ENCODE peak calls at places on chromosomes 6 and 20, in seven cellular contexts. F is activated T-helper 9 cell treated with anti-CD3 and anti-CD28 coated beads, Interleukin-2, amount 50 U/mL, for 16 hours; E is naive B cell; L is fibroblast of the conjunctiva; T is COR-L47; R is HTR-8/SVneo; C is brain microvascular endothelial cell. G is an unnamed sample.

GRCh38 chr6:27668442-27669275 is 195.8 kb upstream of the ZNF184 start:
- DNase-seq in L (peak; percentile 46), C (no peak), F (no peak), R (no peak), T (no peak), E (no peak), G (peak; percentile 69)

GRCh38 chr6:36813526-36813925 is 25.7 kb downstream of the CPNE5 start:
- DNase-seq in R (no peak), C (no peak), E (no peak), L (no peak), T (no peak), F (no peak), G (no peak)

GRCh38 chr6:144104898-144105487 is 9.6 kb upstream of the SF3B5 start:
- DNase-seq in E (peak; percentile 60), F (no peak), C (peak; percentile 69), R (peak; percentile 63), L (peak; percentile 69), T (peak; percentile 43), G (peak; percentile 87)

GRCh38 chr6:30507849-30508843 is 18.8 kb downstream of the HLA-E start:
- DNase-seq in R (no peak), E (peak; percentile 50), F (no peak), L (no peak), C (no peak), T (no peak), G (no peak)

GRCh38 chr6:106735828-106736227 is 106.5 kb downstream of the QRSL1 start:
- DNase-seq in L (no peak), F (no peak), T (no peak), R (no peak), C (no peak), E (no peak), G (no peak)

GRCh38 chr6:170063431-170063830 is 227.4 kb downstream of the DLL1 start:
- DNase-seq in C (no peak), T (no peak), L (no peak), F (no peak), R (no peak), E (no peak), G (no peak)

GRCh38 chr6:137112067-137112355 is 61.4 kb downstream of the IL22RA2 start:
- DNase-seq in R (peak; percentile 8), L (peak; percentile 53), C (peak; percentile 58), T (no peak), E (no peak), F (no peak), G (peak; percentile 86)

GRCh38 chr20:40160151-40160550 is 528.9 kb downstream of the MAFB start:
- DNase-seq in L (peak; percentile 29), T (peak; percentile 30), E (no peak), C (peak; percentile 32), R (peak; percentile 6), F (no peak), G (peak; percentile 38)

GRCh38 chr6:123182998-123183397 is 187.0 kb downstream of the CLVS2 start:
- DNase-seq in R (no peak), C (no peak), F (no peak), E (no peak), L (no peak), T (no peak), G (no peak)

GRCh38 chr6:119978274-119978889 is 628.8 kb upstream of the MAN1A1 start:
- DNase-seq in R (no peak), C (peak; percentile 12), T (no peak), E (peak; percentile 9), L (peak; percentile 23), F (no peak), G (no peak)

GRCh38 chr6:47138046-47138445 is 95.9 kb upstream of the ADGRF1 start:
- DNase-seq in E (no peak), R (no peak), L (no peak), C (peak; percentile 55), F (no peak), T (no peak), G (no peak)

GRCh38 chr20:36084897-36085617 is 69.5 kb upstream of the EPB41L1 start:
- DNase-seq in C (peak; percentile 55), L (no peak), E (no peak), T (no peak), F (no peak), R (no peak), G (no peak)

GRCh38 chr6:64696053-64696452 is 1011.0 kb downstream of the EYS start:
- DNase-seq in L (no peak), T (no peak), E (no peak), C (no peak), F (no peak), R (no peak), G (no peak)

GRCh38 chr20:49775229-49775693 is 37.4 kb upstream of the SLC9A8 start:
- DNase-seq in C (peak; percentile 38), T (no peak), L (no peak), R (peak; percentile 98), E (no peak), F (no peak), G (peak; percentile 75)

GRCh38 chr6:34390531-34391013 is 1.9 kb downstream of the NUDT3 start:
- DNase-seq in E (no peak), F (no peak), L (no peak), T (no peak), R (no peak), C (no peak), G (no peak)

GRCh38 chr20:20603339-20603990 is 109.0 kb downstream of the RALGAPA2 start:
- DNase-seq in E (no peak), C (no peak), T (peak; percentile 15), L (no peak), R (no peak), F (no peak), G (peak; percentile 7)

GRCh38 chr20:56195946-56196345 is 52.6 kb upstream of the MC3R start:
- DNase-seq in E (no peak), F (no peak), L (no peak), C (no peak), T (no peak), R (no peak), G (no peak)

GRCh38 chr6:138011413-138011812 is 95.8 kb downstream of the PERP start:
- DNase-seq in T (no peak), R (no peak), F (no peak), L (no peak), C (no peak), E (no peak), G (peak; percentile 41)

GRCh38 chr20:23358923-23359572 is 2.9 kb upstream of the GZF1 start:
- DNase-seq in F (no peak), R (no peak), L (no peak), C (no peak), E (no peak), T (no peak), G (no peak)

GRCh38 chr20:63049191-63049518 is 42.4 kb upstream of the BHLHE23 start:
- DNase-seq in T (no peak), L (no peak), E (no peak), R (no peak), F (no peak), C (no peak), G (no peak)

GRCh38 chr20:63441136-63441776 is 31.2 kb downstream of the KCNQ2 start:
- DNase-seq in T (no peak), R (no peak), L (no peak), F (no peak), C (no peak), E (no peak), G (no peak)

GRCh38 chr20:2751868-2752630 is 48.4 kb downstream of the CPXM1 start:
- DNase-seq in F (peak; percentile 45), E (peak; percentile 25), R (no peak), L (no peak), T (peak; percentile 8), C (no peak), G (no peak)

GRCh38 chr6:160084198-160084776 is 37.3 kb upstream of the SLC22A1 start:
- DNase-seq in E (no peak), F (no peak), L (no peak), R (no peak), T (no peak), C (no peak), G (no peak)

GRCh38 chr6:112571486-112571885 is 224.4 kb downstream of the RFPL4B start:
- DNase-seq in F (no peak), T (no peak), R (no peak), C (no peak), E (no peak), L (peak; percentile 63), G (no peak)

G was measured in trophoblast cell.